ENCODE peak calls at places on chromosomes 16 and 17, in eight cellular contexts. S is CD4-positive, alpha-beta memory T cell; L is body of pancreas; P is naive thymus-derived CD4-positive, alpha-beta T cell; B is GM23338; V is keratinocyte; X is MM.1S; I is transverse colon. Y is an unnamed sample. For H3K4me1, the result is how much of the 10 kb centered on the place peaks cover.

GRCh38 chr17:71099003-71099710 is 929.8 kb downstream of the KCNJ2 start:
- DNase-seq in B (no peak), S (no peak), L (no peak), P (no peak), V (no peak), X (no peak), I (no peak), Y (no peak)

GRCh38 chr16:57826706-57827625 is 24.7 kb upstream of the KIFC3 start:
- DNase-seq in X (no peak), P (no peak), I (no peak), L (peak), S (peak), B (no peak), V (no peak), Y (no peak)

GRCh38 chr17:35865412-35866355 is 3.0 kb downstream of the HEATR9 start:
- DNase-seq in P (no peak), X (no peak), L (no peak), S (no peak), B (no peak), I (no peak), V (no peak), Y (no peak)

GRCh38 chr16:1647904-1648303 is 30.2 kb upstream of the JPT2 start:
- DNase-seq in V (no peak), I (no peak), X (no peak), S (no peak), P (no peak), B (no peak), L (no peak), Y (no peak)

GRCh38 chr16:86995456-86995855 is 321.7 kb downstream of the C16orf95 start:
- DNase-seq in L (no peak), I (no peak), V (no peak), S (no peak), B (peak), P (no peak), X (no peak), Y (no peak)

GRCh38 chr17:4230142-4230541 is 33.6 kb downstream of the ANKFY1 start:
- DNase-seq in P (no peak), V (no peak), L (peak), S (no peak), I (peak), B (peak), X (no peak), Y (no peak)

GRCh38 chr16:27595993-27596392 is 46.0 kb downstream of the KATNIP start:
- DNase-seq in P (no peak), I (no peak), L (peak), X (no peak), B (no peak), V (no peak), S (no peak), Y (no peak)

GRCh38 chr16:64153718-64154117 is 968.1 kb downstream of the CDH11 start:
- DNase-seq in L (no peak), I (no peak), B (no peak), P (no peak), S (no peak), V (no peak), X (no peak), Y (no peak)

GRCh38 chr17:8080208-8080798 is 7.2 kb downstream of the ALOX12B start:
- DNase-seq in P (no peak), S (no peak), B (peak), X (no peak), I (no peak), V (no peak), L (no peak), Y (no peak)

GRCh38 chr16:72728516-72728915 is 319.4 kb downstream of the ZFHX3 start:
- DNase-seq in S (peak), B (no peak), I (no peak), V (no peak), X (no peak), L (no peak), P (no peak), Y (no peak)

GRCh38 chr17:80539022-80539421 is 5.6 kb upstream of the RPTOR start:
- DNase-seq in S (no peak), P (peak), B (peak), X (no peak), V (no peak), L (no peak), I (no peak), Y (no peak)

GRCh38 chr17:35765086-35765710 is 4.5 kb downstream of the C17orf50 start:
- DNase-seq in L (no peak), I (no peak), V (no peak), B (no peak), S (no peak), P (no peak), X (no peak), Y (no peak)

GRCh38 chr17:13346996-13347762 is 254.6 kb downstream of the HS3ST3A1 start:
- DNase-seq in L (no peak), B (no peak), I (no peak), P (no peak), S (no peak), V (peak), X (no peak), Y (no peak)

GRCh38 chr17:50547035-50547735 is at the start of gene SPATA20:
- DNase-seq in V (peak), P (peak), L (peak), X (peak), B (peak), S (peak), I (peak), Y (peak)

GRCh38 chr16:80366023-80366422 is 174.8 kb upstream of the DYNLRB2 start:
- DNase-seq in P (no peak), V (no peak), X (no peak), L (no peak), S (no peak), B (no peak), I (no peak), Y (no peak)

GRCh38 chr16:77696149-77696548 is 26.2 kb upstream of the NUDT7 start:
- DNase-seq in B (no peak), X (no peak), I (no peak), P (no peak), V (no peak), L (no peak), S (no peak), Y (no peak)

GRCh38 chr17:1996243-1997145 is 28.6 kb downstream of the RTN4RL1 start:
- DNase-seq in X (no peak), I (no peak), P (no peak), B (no peak), S (no peak), L (no peak), V (no peak), Y (no peak)

GRCh38 chr17:1997146-1997586 is 28.0 kb downstream of the RTN4RL1 start:
- DNase-seq in S (no peak), I (no peak), P (no peak), V (peak), B (no peak), X (no peak), L (peak), Y (no peak)

GRCh38 chr17:1999557-2000251 is 25.4 kb downstream of the RTN4RL1 start:
- DNase-seq in P (no peak), L (peak), S (no peak), X (peak), V (no peak), I (peak), B (peak), Y (peak)

GRCh38 chr17:1997587-1998425 is 27.3 kb downstream of the RTN4RL1 start:
- DNase-seq in L (peak), P (no peak), V (no peak), X (no peak), S (no peak), B (peak), I (peak), Y (peak)

DNA sequence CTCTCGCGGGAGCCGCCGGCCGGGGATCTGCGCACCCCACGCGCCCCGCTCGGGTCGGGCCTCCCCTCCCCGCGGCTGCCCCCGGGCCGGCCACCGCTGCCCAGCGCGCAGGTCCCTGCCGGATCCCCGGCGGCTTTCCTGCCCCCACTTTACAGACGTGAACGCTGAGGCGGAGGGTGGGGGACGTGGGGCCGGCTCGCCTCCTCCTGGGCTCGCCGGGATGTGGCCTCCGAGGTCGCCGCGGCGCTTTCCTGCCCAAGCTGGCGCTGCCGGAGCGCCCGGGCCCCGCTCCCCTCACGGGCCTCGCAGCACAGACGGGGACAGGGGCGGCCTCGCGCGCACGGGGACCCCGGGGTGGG is 26.7 kb downstream of the RTN4RL1 start:
- DNase-seq in I (peak), P (no peak), S (no peak), L (peak), B (peak), V (no peak), X (no peak), Y (peak)
- H3K27ac ChIP-seq in I (peak), P (no peak), S (no peak), L (peak), B (no peak), V (no peak), X (no peak), Y (no peak)

DNA sequence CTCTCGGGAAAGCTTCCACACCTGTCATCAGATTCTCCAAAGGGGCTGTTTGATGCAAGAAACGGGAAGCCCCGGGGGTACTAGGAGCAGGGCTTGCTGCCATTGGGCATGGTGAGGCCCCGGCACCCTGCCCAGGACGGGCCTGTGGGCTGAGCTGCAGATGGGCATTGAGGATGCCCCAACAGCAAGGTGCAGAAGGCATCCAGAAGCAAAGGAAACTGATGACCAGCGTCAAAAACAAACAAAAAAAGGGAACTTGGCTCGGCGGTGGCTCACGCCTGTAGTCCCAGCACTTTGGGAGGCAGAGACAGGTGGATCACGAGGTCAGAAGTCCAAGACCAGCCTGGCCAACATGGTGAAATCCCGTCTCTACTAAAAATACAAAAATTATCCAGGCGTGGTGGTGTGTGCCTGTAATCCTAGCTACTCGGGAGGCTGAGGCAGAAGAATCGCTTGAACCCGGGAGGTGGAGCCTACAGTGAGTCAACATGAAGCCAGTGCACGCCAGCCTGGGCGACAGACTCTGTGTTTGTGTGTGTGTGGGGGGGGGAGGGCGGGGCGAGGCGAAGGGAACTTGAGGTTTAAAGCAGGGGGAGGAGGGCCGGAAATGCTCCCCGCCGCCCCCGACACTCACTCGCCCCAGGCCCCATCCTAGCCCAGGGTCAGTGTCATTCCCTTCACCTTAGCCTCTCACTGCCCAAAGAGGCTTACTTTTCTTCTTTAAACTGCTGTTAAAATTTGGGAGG is 1.7 kb upstream of the LIMD2 start:
- DNase-seq in X (no peak), L (peak), S (peak), P (peak), I (peak), V (no peak), B (no peak), Y (no peak)
- H3K4me1 ChIP-seq in X (under half), L (under half), S (half or more), P (under half), I (under half), V (under half), B (under half), Y (under half)

GRCh38 chr16:85753559-85753958 is 2.7 kb upstream of the C16orf74 start:
- DNase-seq in I (peak), B (no peak), L (peak), S (no peak), V (no peak), P (no peak), X (no peak), Y (no peak)

GRCh38 chr16:85753976-85754375 is 3.1 kb upstream of the C16orf74 start:
- DNase-seq in X (no peak), S (no peak), B (no peak), V (no peak), P (no peak), I (peak), L (peak), Y (no peak)

GRCh38 chr16:85754403-85754802 is 3.5 kb upstream of the C16orf74 start:
- DNase-seq in B (no peak), I (no peak), X (no peak), L (no peak), V (no peak), P (no peak), S (no peak), Y (no peak)

GRCh38 chr16:85751665-85752501 is 987 bp upstream of the C16orf74 start:
- DNase-seq in B (no peak), P (no peak), X (no peak), L (no peak), I (no peak), S (no peak), V (peak), Y (no peak)

DNA sequence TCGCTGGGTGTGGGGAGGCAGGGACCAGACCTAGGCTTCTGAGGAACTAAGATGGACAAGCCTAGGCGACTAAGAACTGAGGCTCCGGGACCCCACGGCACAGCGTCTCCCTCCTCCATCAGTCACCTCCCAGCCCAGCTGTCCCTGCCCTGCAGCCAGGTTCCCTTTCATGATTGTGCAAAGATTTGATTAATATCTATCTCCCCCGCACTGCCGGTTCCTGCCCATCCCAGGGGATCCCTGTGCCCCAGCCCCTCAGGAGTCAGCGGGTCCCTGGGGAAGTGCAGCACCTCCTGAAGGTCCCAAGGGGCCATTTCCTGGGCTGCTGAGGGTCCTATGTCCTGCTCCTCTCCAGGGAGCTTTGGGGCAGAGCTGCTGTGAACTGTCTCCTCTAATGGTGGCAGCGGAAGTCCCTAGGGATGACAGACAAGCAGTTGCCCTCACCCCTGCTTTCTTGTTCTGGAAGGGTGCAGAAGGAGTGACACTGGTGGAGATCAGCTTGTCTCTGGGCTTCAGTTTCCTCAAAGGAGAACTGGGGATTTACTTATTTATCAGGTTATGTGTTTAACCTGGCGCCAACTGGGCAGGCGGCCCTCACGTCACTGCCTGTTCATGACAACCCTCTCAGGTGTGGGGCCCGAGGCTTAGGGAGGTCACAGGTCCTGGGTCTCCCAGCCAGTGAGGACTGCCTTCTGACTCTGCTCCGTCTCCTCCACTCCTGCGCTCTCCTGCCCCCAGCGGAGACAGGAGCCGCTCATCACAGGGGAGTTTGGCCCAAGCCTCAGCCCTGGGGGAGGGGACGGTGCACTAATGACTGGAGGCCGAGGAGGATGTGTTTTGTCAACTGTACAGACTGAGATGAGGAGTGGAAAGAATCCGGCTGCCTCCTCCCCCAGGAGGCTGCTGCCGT is 1.9 kb upstream of the C16orf74 start:
- DNase-seq in B (peak), X (no peak), P (no peak), L (peak), S (no peak), V (no peak), I (peak), Y (no peak)
- H3K4me3 ChIP-seq in B (no peak), X (no peak), P (no peak), L (no peak), S (no peak), V (peak), I (no peak), Y (no peak)

DNA sequence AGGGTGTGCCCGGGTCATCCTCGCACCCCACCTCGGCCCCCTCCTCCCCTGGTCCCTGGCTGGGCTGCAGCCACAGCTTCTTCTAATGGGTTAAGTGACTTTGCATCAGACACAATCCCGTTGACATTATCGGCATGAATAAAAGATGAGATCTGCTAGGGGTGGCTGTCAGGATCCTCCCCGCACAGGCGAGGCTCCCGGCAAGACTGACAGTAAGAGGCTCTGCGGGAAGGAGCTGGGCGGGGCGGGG is 191.1 kb upstream of the GSE1 start:
- DNase-seq in L (no peak), S (no peak), B (no peak), X (no peak), I (no peak), V (no peak), P (no peak), Y (no peak)
- H3K27ac ChIP-seq in L (peak), S (no peak), B (no peak), X (no peak), I (peak), V (no peak), P (no peak), Y (no peak)

GRCh38 chr17:39701012-39701783 is 1.3 kb downstream of the ERBB2 start:
- DNase-seq in L (peak), X (no peak), I (peak), S (no peak), B (peak), P (no peak), V (no peak), Y (peak)

GRCh38 chr17:39701784-39702422 is 2.0 kb downstream of the ERBB2 start:
- DNase-seq in P (no peak), X (no peak), S (no peak), B (no peak), L (no peak), V (no peak), I (no peak), Y (peak)

GRCh38 chr17:39697961-39698360 is 1.9 kb upstream of the ERBB2 start:
- DNase-seq in V (no peak), X (no peak), I (no peak), P (no peak), B (no peak), L (no peak), S (no peak), Y (no peak)

GRCh38 chr17:39700148-39700987 is 504 bp downstream of the ERBB2 start:
- DNase-seq in S (no peak), V (no peak), I (no peak), X (no peak), L (no peak), P (no peak), B (peak), Y (peak)

DNA sequence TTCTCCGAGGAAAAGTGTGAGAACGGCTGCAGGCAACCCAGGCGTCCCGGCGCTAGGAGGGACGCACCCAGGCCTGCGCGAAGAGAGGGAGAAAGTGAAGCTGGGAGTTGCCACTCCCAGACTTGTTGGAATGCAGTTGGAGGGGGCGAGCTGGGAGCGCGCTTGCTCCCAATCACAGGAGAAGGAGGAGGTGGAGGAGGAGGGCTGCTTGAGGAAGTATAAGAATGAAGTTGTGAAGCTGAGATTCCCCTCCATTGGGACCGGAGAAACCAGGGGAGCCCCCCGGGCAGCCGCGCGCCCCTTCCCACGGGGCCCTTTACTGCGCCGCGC is at the start of gene ERBB2:
- DNase-seq in I (peak), P (no peak), V (no peak), S (no peak), X (no peak), L (peak), B (peak), Y (peak)
- H3K4me1 ChIP-seq in I (under half), P (under half), V (under half), S (under half), X (under half), L (half or more), B (half or more), Y (under half)

GRCh38 chr16:88409296-88410065 is 26.7 kb downstream of the ZNF469 start:
- DNase-seq in L (no peak), S (peak), P (no peak), I (no peak), B (no peak), V (no peak), X (no peak), Y (no peak)
- H3K4me3 ChIP-seq in L (no peak), S (no peak), P (no peak), I (no peak), B (no peak), V (no peak), X (no peak), Y (no peak)

GRCh38 chr17:27937026-27937546 is 43.9 kb upstream of the LYRM9 start:
- DNase-seq in B (no peak), P (no peak), X (no peak), L (no peak), S (no peak), V (no peak), I (no peak), Y (no peak)

GRCh38 chr17:27940503-27940902 is 47.3 kb upstream of the LYRM9 start:
- DNase-seq in V (no peak), S (no peak), I (no peak), X (no peak), L (peak), P (no peak), B (no peak), Y (no peak)

GRCh38 chr17:27939489-27940465 is 46.6 kb upstream of the LYRM9 start:
- DNase-seq in S (no peak), L (no peak), X (no peak), I (no peak), P (no peak), V (no peak), B (no peak), Y (no peak)

GRCh38 chr17:27944546-27945332 is 51.6 kb upstream of the LYRM9 start:
- DNase-seq in S (no peak), P (no peak), V (no peak), L (no peak), B (peak), X (no peak), I (no peak), Y (no peak)

GRCh38 chr17:27938864-27939263 is 45.7 kb upstream of the LYRM9 start:
- DNase-seq in V (no peak), S (no peak), I (no peak), X (no peak), B (no peak), L (no peak), P (no peak), Y (no peak)
- H3K27ac ChIP-seq in V (no peak), S (no peak), I (no peak), X (no peak), B (no peak), L (no peak), P (no peak), Y (no peak)

GRCh38 chr17:77436481-77436880 is 295.7 kb downstream of the SEC14L1 start:
- DNase-seq in V (no peak), X (no peak), L (no peak), P (no peak), S (no peak), I (no peak), B (no peak), Y (no peak)

GRCh38 chr17:77437747-77438146 is 297.0 kb downstream of the SEC14L1 start:
- DNase-seq in S (no peak), V (no peak), P (no peak), I (no peak), X (no peak), L (no peak), B (no peak), Y (no peak)

GRCh38 chr17:77439382-77440013 is 298.7 kb downstream of the SEC14L1 start:
- DNase-seq in L (no peak), X (no peak), V (no peak), I (no peak), S (no peak), P (no peak), B (no peak), Y (no peak)

GRCh38 chr17:77437017-77437416 is 296.2 kb downstream of the SEC14L1 start:
- DNase-seq in P (no peak), B (no peak), I (peak), L (peak), S (no peak), X (no peak), V (no peak), Y (peak)

GRCh38 chr17:77438241-77439204 is 297.8 kb downstream of the SEC14L1 start:
- DNase-seq in X (no peak), B (no peak), S (no peak), L (no peak), I (no peak), P (no peak), V (no peak), Y (no peak)
- H3K4me1 ChIP-seq in X (under half), B (under half), S (half or more), L (under half), I (half or more), P (half or more), V (under half), Y (under half)